ENCODE peak calls at places on chromosomes 16 and 17, in five cellular contexts. A is H7, W is IMR-90, L is iris pigment epithelial cell, Y is lower lobe of right lung. N is an unnamed sample.

GRCh38 chr17:40065041-40065770 is 2.4 kb downstream of the THRA start:
- DNase-seq in L (peak), Y (peak), A (peak), W (peak), N (peak)

GRCh38 chr16:1700246-1700645 is 5.7 kb upstream of the MAPK8IP3 start:
- DNase-seq in Y (no peak), L (no peak), A (no peak), W (no peak), N (no peak)

GRCh38 chr17:76995352-76996105 is 127.3 kb downstream of the MGAT5B start:
- DNase-seq in Y (no peak), L (no peak), W (no peak), A (peak), N (no peak)

GRCh38 chr16:82182237-82183003 is 12.4 kb upstream of the MPHOSPH6 start:
- DNase-seq in A (no peak), W (no peak), L (no peak), Y (no peak), N (no peak)

GRCh38 chr17:82536220-82537201 is 17.0 kb downstream of the FOXK2 start:
- DNase-seq in Y (peak), W (peak), L (peak), A (no peak), N (peak)

GRCh38 chr16:66370786-66371684 is 4.5 kb downstream of the CDH5 start:
- DNase-seq in A (no peak), W (no peak), L (no peak), Y (no peak), N (no peak)

GRCh38 chr17:72976971-72977767 is 115.3 kb downstream of the SLC39A11 start:
- DNase-seq in Y (no peak), A (no peak), L (peak), W (peak), N (peak)

GRCh38 chr16:75072239-75072947 is 44.2 kb downstream of the LDHD start:
- DNase-seq in W (no peak), Y (no peak), L (no peak), A (no peak), N (no peak)

GRCh38 chr16:1159325-1159972 is 6.5 kb downstream of the CACNA1H start:
- DNase-seq in Y (no peak), L (no peak), A (peak), W (no peak), N (no peak)

GRCh38 chr17:32757963-32758362 is 119.0 kb downstream of the MYO1D start:
- DNase-seq in L (peak), Y (no peak), W (no peak), A (no peak), N (no peak)

GRCh38 chr17:28407130-28407973 is 1.3 kb upstream of the SLC46A1 start:
- DNase-seq in Y (peak), A (peak), W (no peak), L (no peak), N (no peak)

GRCh38 chr17:58576679-58577367 is 62.4 kb upstream of the MTMR4 start:
- DNase-seq in Y (no peak), L (peak), A (no peak), W (no peak), N (no peak)

GRCh38 chr17:38705803-38706624 is 941 bp downstream of the MLLT6 start:
- DNase-seq in A (peak), W (no peak), L (no peak), Y (peak), N (peak)

GRCh38 chr16:88975511-88976061 is 1.4 kb downstream of the CBFA2T3 start:
- DNase-seq in Y (no peak), A (no peak), L (no peak), W (no peak), N (no peak)

GRCh38 chr17:77173104-77173503 is 32.3 kb downstream of the SEC14L1 start:
- DNase-seq in A (no peak), L (no peak), Y (no peak), W (no peak), N (no peak)

GRCh38 chr16:48999508-48999907 is 282.1 kb downstream of the CBLN1 start:
- DNase-seq in A (no peak), L (no peak), Y (no peak), W (no peak), N (no peak)

GRCh38 chr16:29756654-29757053 is 10.9 kb upstream of the C16orf54 start:
- DNase-seq in L (no peak), W (peak), A (no peak), Y (no peak), N (peak)

GRCh38 chr16:69465083-69465721 is 40.8 kb downstream of the CYB5B start:
- DNase-seq in A (no peak), L (peak), W (peak), Y (no peak), N (peak)

GRCh38 chr16:30715777-30716445 is 16.9 kb downstream of the SRCAP start:
- DNase-seq in A (no peak), W (peak), L (peak), Y (no peak), N (no peak)

GRCh38 chr17:50133769-50134099 is 3.8 kb upstream of the SAMD14 start:
- DNase-seq in W (no peak), L (no peak), A (peak), Y (no peak), N (no peak)

GRCh38 chr16:813204-813915 is 12.8 kb upstream of the GNG13 start:
- DNase-seq in L (peak), W (peak), A (peak), Y (no peak), N (peak)

GRCh38 chr17:80861892-80862291 is 129.7 kb upstream of the CHMP6 start:
- DNase-seq in Y (peak), L (peak), A (peak), W (peak), N (peak)

GRCh38 chr17:75504347-75505151 is 10.8 kb downstream of the CASKIN2 start:
- DNase-seq in W (no peak), Y (peak), L (no peak), A (peak), N (no peak)

GRCh38 chr16:81896902-81897301 is 114.4 kb downstream of the SDR42E1 start:
- DNase-seq in W (no peak), L (peak), A (no peak), Y (no peak), N (no peak)

GRCh38 chr16:47143677-47144558 is at the start of gene NETO2:
- DNase-seq in L (peak), Y (peak), A (peak), W (peak), N (peak)

GRCh38 chr17:2017274-2017941 is 7.7 kb downstream of the RTN4RL1 start:
- DNase-seq in Y (no peak), A (no peak), L (no peak), W (no peak), N (no peak)

N was measured in fibroblast of the aortic adventitia.